ENCODE peak calls at places on chromosomes 11 and 22, in seven cellular contexts. One of them, this sample, is unnamed.

GRCh38 chr11:44763111-44763820 is 36.5 kb downstream of the TSPAN18 start:
- DNase-seq in left kidney: peak
- DNase-seq in ACHN: peak
- DNase-seq in NCI-H1048: no peak
- DNase-seq in AG20443: no peak
- DNase-seq in GM12891: no peak
- DNase-seq in progenitor cell of endocrine pancreas: no peak
- DNase-seq in this sample: no peak

GRCh38 chr22:19085233-19086043 is 36.8 kb downstream of the DGCR2 start:
- DNase-seq in NCI-H1048: no peak
- DNase-seq in AG20443: peak
- DNase-seq in GM12891: peak
- DNase-seq in ACHN: peak
- DNase-seq in progenitor cell of endocrine pancreas: no peak
- DNase-seq in left kidney: no peak
- DNase-seq in this sample: peak

GRCh38 chr11:115181480-115181879 is 322.7 kb downstream of the CADM1 start:
- DNase-seq in AG20443: no peak
- DNase-seq in left kidney: peak
- DNase-seq in GM12891: no peak
- DNase-seq in ACHN: no peak
- DNase-seq in progenitor cell of endocrine pancreas: no peak
- DNase-seq in NCI-H1048: no peak
- DNase-seq in this sample: no peak

GRCh38 chr11:83862691-83863090 is 576.5 kb upstream of the CCDC90B start:
- DNase-seq in NCI-H1048: no peak
- DNase-seq in left kidney: no peak
- DNase-seq in ACHN: no peak
- DNase-seq in GM12891: no peak
- DNase-seq in AG20443: no peak
- DNase-seq in progenitor cell of endocrine pancreas: no peak
- DNase-seq in this sample: no peak

GRCh38 chr11:119093951-119094815 is 7.5 kb downstream of the DPAGT1 start:
- DNase-seq in ACHN: peak
- DNase-seq in NCI-H1048: no peak
- DNase-seq in progenitor cell of endocrine pancreas: peak
- DNase-seq in GM12891: no peak
- DNase-seq in left kidney: peak
- DNase-seq in AG20443: peak
- DNase-seq in this sample: peak

GRCh38 chr11:78156081-78156844 is 16.8 kb upstream of the ALG8 start:
- DNase-seq in progenitor cell of endocrine pancreas: peak
- DNase-seq in left kidney: no peak
- DNase-seq in ACHN: no peak
- DNase-seq in AG20443: no peak
- DNase-seq in GM12891: no peak
- DNase-seq in NCI-H1048: no peak
- DNase-seq in this sample: no peak

GRCh38 chr22:44898236-44898635 is 111.6 kb downstream of the PHF21B start:
- DNase-seq in GM12891: no peak
- DNase-seq in NCI-H1048: no peak
- DNase-seq in left kidney: no peak
- DNase-seq in AG20443: no peak
- DNase-seq in ACHN: no peak
- DNase-seq in progenitor cell of endocrine pancreas: no peak
- DNase-seq in this sample: no peak

GRCh38 chr22:49425356-49425755 is 402.3 kb downstream of the BRD1 start:
- DNase-seq in progenitor cell of endocrine pancreas: no peak
- DNase-seq in AG20443: no peak
- DNase-seq in left kidney: peak
- DNase-seq in GM12891: no peak
- DNase-seq in NCI-H1048: no peak
- DNase-seq in ACHN: no peak
- DNase-seq in this sample: no peak

GRCh38 chr11:71131861-71132260 is 120.5 kb downstream of the SHANK2 start:
- DNase-seq in GM12891: no peak
- DNase-seq in AG20443: no peak
- DNase-seq in progenitor cell of endocrine pancreas: no peak
- DNase-seq in left kidney: no peak
- DNase-seq in ACHN: no peak
- DNase-seq in NCI-H1048: no peak
- DNase-seq in this sample: no peak